ENCODE peak calls at places on chromosomes 12 and 14, in eight cellular contexts. D is OCI-LY7, R is GM20000, W is left ventricle myocardium inferior, T is breast epithelium, Q is A549, U is GM13976, G is fibroblast of pulmonary artery. I is an unnamed sample.

GRCh38 chr12:12620730-12621315 is 9.1 kb downstream of the CREBL2 start:
- DNase-seq in D (no peak), R (no peak), W (no peak), T (no peak), Q (no peak), U (no peak), G (no peak), I (no peak)

GRCh38 chr12:121128908-121129704 is 3.6 kb upstream of the P2RX7 start:
- DNase-seq in D (peak), R (peak), W (peak), T (no peak), Q (peak), U (peak), G (peak), I (peak)

GRCh38 chr12:106157802-106158201 is 19.0 kb upstream of the NUAK1 start:
- DNase-seq in D (no peak), R (no peak), W (no peak), T (no peak), Q (no peak), U (no peak), G (no peak), I (no peak)

GRCh38 chr12:128459067-128459466 is 192.1 kb downstream of the TMEM132C start:
- DNase-seq in D (no peak), R (no peak), W (no peak), T (no peak), Q (no peak), U (no peak), G (no peak), I (no peak)

GRCh38 chr14:67940894-67941455 is 121.4 kb downstream of the RAD51B start:
- DNase-seq in D (no peak), R (no peak), W (no peak), T (no peak), Q (peak), U (no peak), G (peak), I (no peak)

GRCh38 chr12:32155911-32156585 is 49.4 kb downstream of the BICD1 start:
- DNase-seq in D (no peak), R (no peak), W (no peak), T (no peak), Q (no peak), U (no peak), G (no peak), I (no peak)

GRCh38 chr14:55780156-55780946 is 200.3 kb downstream of the KTN1 start:
- DNase-seq in D (no peak), R (no peak), W (peak), T (no peak), Q (peak), U (no peak), G (peak), I (peak)

GRCh38 chr12:108310489-108310888 is 28.6 kb downstream of the CMKLR1 start:
- DNase-seq in D (no peak), R (no peak), W (no peak), T (no peak), Q (no peak), U (no peak), G (peak), I (no peak)

GRCh38 chr12:66288121-66288520 is 14.2 kb upstream of the HELB start:
- DNase-seq in D (no peak), R (no peak), W (no peak), T (no peak), Q (no peak), U (no peak), G (no peak), I (no peak)

GRCh38 chr14:71133296-71133695 is 226.0 kb downstream of the PCNX1 start:
- DNase-seq in D (no peak), R (no peak), W (no peak), T (no peak), Q (no peak), U (no peak), G (no peak), I (no peak)

GRCh38 chr12:116540617-116541152 is 18.5 kb upstream of the MAP1LC3B2 start:
- DNase-seq in D (no peak), R (no peak), W (no peak), T (no peak), Q (no peak), U (no peak), G (peak), I (no peak)

GRCh38 chr14:28272270-28272669 is 494.3 kb upstream of the FOXG1 start:
- DNase-seq in D (no peak), R (no peak), W (no peak), T (no peak), Q (no peak), U (no peak), G (no peak), I (no peak)

GRCh38 chr12:6615802-6616201 is 8.6 kb upstream of the CHD4 start:
- DNase-seq in D (no peak), R (no peak), W (no peak), T (no peak), Q (no peak), U (no peak), G (no peak), I (no peak)

GRCh38 chr12:6612652-6613014 is 5.5 kb upstream of the CHD4 start:
- DNase-seq in D (peak), R (no peak), W (no peak), T (no peak), Q (no peak), U (no peak), G (no peak), I (no peak)

GRCh38 chr12:6613776-6614512 is 6.8 kb upstream of the CHD4 start:
- DNase-seq in D (peak), R (peak), W (peak), T (peak), Q (peak), U (peak), G (peak), I (peak)

GRCh38 chr12:6613015-6613775 is 6.0 kb upstream of the CHD4 start:
- DNase-seq in D (peak), R (no peak), W (peak), T (peak), Q (no peak), U (peak), G (peak), I (peak)

DNA sequence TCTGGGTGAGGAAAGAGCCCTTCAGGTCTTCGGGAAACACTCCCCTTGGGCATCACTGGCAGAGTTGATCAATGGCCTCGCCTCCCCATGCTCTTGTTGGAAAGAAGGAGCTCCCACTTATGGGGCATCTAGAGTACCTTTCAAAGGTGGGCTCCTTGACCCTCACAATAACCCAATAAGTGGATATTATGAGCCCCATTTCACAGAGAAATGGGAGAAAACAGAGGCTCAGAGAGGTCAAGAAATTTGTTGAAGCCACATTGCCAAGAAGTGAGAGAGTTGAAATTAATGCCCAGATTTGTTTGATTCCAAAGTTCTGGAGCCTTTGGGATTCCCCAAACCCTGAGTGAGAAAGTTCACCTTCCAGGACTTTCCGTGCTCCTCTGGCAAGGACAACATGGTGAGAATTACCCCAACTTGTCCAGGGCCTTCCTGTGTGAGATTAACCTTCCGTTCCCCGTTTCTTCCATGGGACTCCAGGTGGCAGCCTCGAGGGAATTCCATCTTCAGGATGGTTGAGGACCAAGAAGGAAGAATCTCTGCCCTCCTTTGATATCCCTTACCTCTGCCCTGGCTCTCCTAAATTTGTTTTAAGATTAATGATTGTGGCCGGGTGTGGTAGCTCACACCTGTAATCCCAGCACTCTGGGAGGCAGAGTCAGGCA is 7.5 kb upstream of the CHD4 start:
- DNase-seq in D (no peak), R (no peak), W (no peak), T (no peak), Q (peak), U (no peak), G (peak), I (no peak)
- TF ChIP-seq CTCF in D (peak), R (no peak), W (no peak), T (no peak), Q (no peak), U (no peak), G (peak), I (no peak)

DNA sequence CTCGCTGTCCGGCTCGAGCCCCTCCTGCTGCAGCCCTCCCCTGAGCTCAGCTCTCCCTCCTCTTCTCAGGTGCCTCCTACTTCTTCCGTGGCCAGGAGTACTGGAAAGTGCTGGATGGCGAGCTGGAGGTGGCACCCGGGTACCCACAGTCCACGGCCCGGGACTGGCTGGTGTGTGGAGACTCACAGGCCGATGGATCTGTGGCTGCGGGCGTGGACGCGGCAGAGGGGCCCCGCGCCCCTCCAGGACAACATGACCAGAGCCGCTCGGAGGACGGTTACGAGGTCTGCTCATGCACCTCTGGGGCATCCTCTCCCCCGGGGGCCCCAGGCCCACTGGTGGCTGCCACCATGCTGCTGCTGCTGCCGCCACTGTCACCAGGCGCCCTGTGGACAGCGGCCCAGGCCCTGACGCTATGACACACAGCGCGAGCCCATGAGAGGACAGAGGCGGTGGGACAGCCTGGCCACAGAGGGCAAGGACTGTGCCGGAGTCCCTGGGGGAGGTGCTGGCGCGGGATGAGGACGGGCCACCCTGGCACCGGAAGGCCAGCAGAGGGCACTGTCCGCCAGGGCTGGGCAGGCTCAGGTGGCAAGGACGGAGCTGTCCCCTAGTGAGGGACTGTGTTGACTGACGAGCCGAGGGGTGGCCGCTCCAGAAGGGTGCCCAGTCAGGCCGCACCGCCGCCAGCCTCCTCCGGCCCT is 22.8 kb downstream of the MMP17 start:
- DNase-seq in D (peak), R (no peak), W (no peak), T (no peak), Q (peak), U (no peak), G (no peak), I (no peak)
- TF ChIP-seq CTCF in D (peak), R (no peak), W (no peak), T (peak), Q (peak), U (no peak), G (peak), I (peak)

DNA sequence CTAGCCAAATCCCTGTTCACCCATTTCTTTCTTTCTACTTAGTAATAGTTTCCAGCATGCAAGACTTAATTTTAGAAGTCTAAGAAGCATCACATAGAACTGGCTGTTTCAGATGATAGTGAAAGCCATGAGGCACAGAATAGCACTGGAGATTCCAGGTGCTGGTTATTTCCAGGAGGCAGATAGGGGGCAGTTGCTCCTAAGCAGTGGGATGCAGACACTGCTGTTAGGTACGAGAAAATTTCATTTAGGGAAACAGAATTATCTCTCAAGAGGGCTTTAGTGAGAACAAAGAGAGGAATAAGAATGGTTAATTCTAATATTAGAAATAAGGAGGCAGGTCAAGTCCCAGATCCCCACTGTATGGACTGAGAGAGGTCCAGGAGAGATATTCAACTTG is 3.6 kb upstream of the MDGA2 start:
- DNase-seq in D (no peak), R (no peak), W (no peak), T (no peak), Q (no peak), U (no peak), G (no peak), I (no peak)
- TF ChIP-seq CTCF in D (no peak), R (no peak), W (no peak), T (no peak), Q (no peak), U (no peak), G (no peak), I (no peak)

DNA sequence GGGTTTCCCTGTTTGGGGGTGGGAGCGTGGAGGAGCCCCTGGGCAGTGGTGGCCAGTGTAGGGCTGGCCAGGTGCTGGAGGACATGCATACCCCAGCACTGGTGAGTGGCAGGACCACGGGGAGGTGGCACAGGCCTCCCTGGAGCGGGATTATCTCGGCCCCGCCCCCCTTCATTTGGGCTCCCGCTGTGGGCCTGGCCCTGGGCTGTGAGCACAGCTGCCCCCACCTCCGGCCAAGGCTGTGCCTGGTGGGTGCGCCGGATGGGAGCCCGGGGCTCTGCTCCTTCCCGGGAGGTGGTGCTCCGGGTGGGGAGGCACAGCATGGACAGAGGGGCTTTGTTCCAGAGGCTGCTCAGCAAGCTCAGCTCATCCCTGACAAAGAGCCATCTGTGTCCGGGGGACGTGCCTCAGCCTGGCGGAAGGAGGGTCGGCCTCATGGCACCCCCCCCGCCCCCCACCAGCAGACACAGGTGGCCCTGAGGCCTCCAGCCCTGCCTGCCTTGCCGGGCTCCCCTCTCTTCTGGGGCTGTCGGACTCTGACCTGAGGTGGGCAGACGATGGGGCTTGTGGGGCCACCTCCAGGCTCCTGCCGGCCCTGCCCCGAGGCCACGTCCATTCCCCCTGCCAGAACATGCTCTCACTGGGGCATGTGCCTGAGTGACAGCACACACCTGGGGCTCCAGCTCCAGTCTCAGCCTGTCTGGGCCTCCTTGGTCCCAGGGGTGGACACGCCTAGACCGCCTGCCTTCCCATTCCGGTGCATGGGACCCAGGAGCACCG is 8.4 kb downstream of the TEDC1 start:
- DNase-seq in D (no peak), R (no peak), W (no peak), T (no peak), Q (no peak), U (no peak), G (no peak), I (no peak)
- TF ChIP-seq CTCF in D (no peak), R (no peak), W (no peak), T (no peak), Q (no peak), U (no peak), G (no peak), I (no peak)

GRCh38 chr12:9936597-9936996 is 4.4 kb upstream of the CLEC2A start:
- DNase-seq in D (no peak), R (no peak), W (no peak), T (no peak), Q (no peak), U (no peak), G (no peak), I (no peak)

GRCh38 chr12:9941838-9942237 is 9.7 kb upstream of the CLEC2A start:
- DNase-seq in D (no peak), R (no peak), W (no peak), T (no peak), Q (no peak), U (no peak), G (no peak), I (no peak)

GRCh38 chr12:9943244-9943643 is 11.1 kb upstream of the CLEC2A start:
- DNase-seq in D (no peak), R (no peak), W (no peak), T (no peak), Q (no peak), U (no peak), G (no peak), I (no peak)

GRCh38 chr12:9944404-9944803 is 12.2 kb upstream of the CLEC2A start:
- DNase-seq in D (no peak), R (no peak), W (no peak), T (no peak), Q (no peak), U (no peak), G (no peak), I (no peak)

GRCh38 chr12:9940370-9940769 is 8.2 kb upstream of the CLEC2A start:
- DNase-seq in D (peak), R (no peak), W (no peak), T (no peak), Q (peak), U (no peak), G (peak), I (no peak)
- TF ChIP-seq CTCF in D (peak), R (peak), W (no peak), T (no peak), Q (peak), U (peak), G (peak), I (peak)

GRCh38 chr12:102067574-102068258 is 5.9 kb upstream of the WASHC3 start:
- DNase-seq in D (no peak), R (no peak), W (no peak), T (no peak), Q (no peak), U (no peak), G (no peak), I (no peak)

GRCh38 chr12:102064476-102064875 is 2.7 kb upstream of the WASHC3 start:
- DNase-seq in D (no peak), R (no peak), W (no peak), T (no peak), Q (no peak), U (no peak), G (peak), I (no peak)

GRCh38 chr12:102069707-102070106 is 7.9 kb upstream of the WASHC3 start:
- DNase-seq in D (no peak), R (no peak), W (no peak), T (no peak), Q (no peak), U (no peak), G (no peak), I (no peak)
- TF ChIP-seq CTCF in D (no peak), R (no peak), W (no peak), T (no peak), Q (no peak), U (no peak), G (no peak), I (no peak)

GRCh38 chr12:59600174-59600573 is 4.3 kb downstream of the SLC16A7 start:
- DNase-seq in D (no peak), R (no peak), W (no peak), T (no peak), Q (no peak), U (no peak), G (peak), I (no peak)

GRCh38 chr12:59595097-59595496 is 732 bp upstream of the SLC16A7 start:
- DNase-seq in D (peak), R (peak), W (no peak), T (no peak), Q (no peak), U (peak), G (no peak), I (no peak)

GRCh38 chr12:59596232-59597143 is 659 bp downstream of the SLC16A7 start:
- DNase-seq in D (peak), R (peak), W (peak), T (peak), Q (peak), U (peak), G (peak), I (peak)

DNA sequence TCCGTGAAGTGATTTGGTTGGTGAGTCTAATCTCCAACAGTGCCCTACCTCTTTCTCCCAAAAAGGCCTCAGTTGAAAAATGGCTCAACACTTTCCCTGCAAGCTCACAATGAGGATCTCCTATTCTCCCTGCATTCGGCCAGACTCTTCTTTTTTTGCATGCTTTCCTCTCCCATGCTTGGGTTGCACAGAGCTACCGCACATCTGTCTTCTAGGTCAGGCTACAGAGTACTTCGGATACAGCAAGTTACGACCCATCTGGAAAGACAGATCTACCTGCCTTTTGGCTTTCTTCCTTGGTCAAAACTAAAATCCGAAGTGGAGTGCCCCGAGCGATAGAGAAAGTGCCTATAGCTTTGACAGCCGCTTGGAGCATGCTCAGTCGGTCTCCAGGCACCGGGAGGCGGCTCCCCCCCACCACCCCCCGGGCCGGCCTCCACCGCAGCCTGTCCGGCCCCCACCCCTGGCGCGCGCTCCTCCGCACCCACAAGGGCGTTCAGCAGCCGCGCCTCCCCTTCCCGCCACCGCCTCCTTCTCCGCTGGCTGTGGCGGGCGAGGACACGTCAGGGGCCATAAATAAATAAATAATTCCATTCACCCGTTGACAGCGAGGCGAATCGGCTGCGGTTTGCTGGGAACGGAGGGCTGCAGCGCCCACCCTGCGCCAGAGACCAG is at the start of gene SLC16A7:
- DNase-seq in D (peak), R (peak), W (peak), T (peak), Q (peak), U (peak), G (peak), I (peak)
- TF ChIP-seq CTCF in D (no peak), R (no peak), W (no peak), T (no peak), Q (no peak), U (no peak), G (no peak), I (no peak)

GRCh38 chr14:72776701-72777255 is 117.1 kb downstream of the DPF3 start:
- DNase-seq in D (no peak), R (no peak), W (no peak), T (no peak), Q (no peak), U (no peak), G (no peak), I (no peak)
- TF ChIP-seq CTCF in D (no peak), R (no peak), W (no peak), T (no peak), Q (no peak), U (no peak), G (no peak), I (no peak)

GRCh38 chr14:106694638-106695393 is 1168.4 kb downstream of the TMEM121 start:
- DNase-seq in D (no peak), R (peak), W (peak), T (no peak), Q (peak), U (peak), G (no peak), I (peak)
- TF ChIP-seq CTCF in D (peak), R (peak), W (no peak), T (no peak), Q (no peak), U (peak), G (no peak), I (no peak)

DNA sequence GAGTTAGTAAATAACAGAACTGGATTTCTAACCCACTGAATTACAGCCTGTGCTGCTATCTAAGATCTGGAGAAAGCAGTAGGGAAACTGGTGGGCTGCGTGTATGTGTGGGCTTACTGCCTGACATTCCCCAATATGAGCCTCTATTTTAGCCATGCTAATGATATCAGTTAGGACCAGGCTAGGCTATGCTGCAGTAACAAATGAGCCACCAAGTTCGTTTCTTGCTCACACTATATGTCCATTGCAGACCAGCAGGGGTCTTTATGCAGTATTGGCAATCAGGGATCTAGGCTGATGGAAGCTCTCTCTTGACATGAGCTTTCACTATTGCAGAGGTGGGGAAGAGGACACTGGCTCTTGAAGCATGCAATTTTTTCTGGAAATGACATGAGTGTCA is 40.4 kb downstream of the FOS start:
- DNase-seq in D (no peak), R (no peak), W (no peak), T (no peak), Q (no peak), U (no peak), G (no peak), I (no peak)
- TF ChIP-seq CTCF in D (no peak), R (no peak), W (no peak), T (no peak), Q (no peak), U (no peak), G (no peak), I (no peak)

I was measured in tibial nerve.